ENCODE peak calls at places on chromosomes 2 and 18, in four cellular contexts. One of them, this sample, is unnamed.

GRCh38 chr2:95305341-95306058 is 8.4 kb downstream of the KCNIP3 start:
- DNase-seq in frontal cortex: no peak
- DNase-seq in dorsolateral prefrontal cortex: no peak
- DNase-seq in GM12878: no peak
- DNase-seq in this sample: no peak

GRCh38 chr2:132373391-132374135 is 43.0 kb upstream of the GPR39 start:
- DNase-seq in dorsolateral prefrontal cortex: no peak
- DNase-seq in GM12878: no peak
- DNase-seq in frontal cortex: no peak
- DNase-seq in this sample: no peak

GRCh38 chr2:192828947-192829346 is 634.2 kb upstream of the TMEFF2 start:
- DNase-seq in GM12878: no peak
- DNase-seq in frontal cortex: no peak
- DNase-seq in dorsolateral prefrontal cortex: no peak
- DNase-seq in this sample: peak; percentile 13

GRCh38 chr18:33577688-33578370 is at the start of gene ASXL3:
- DNase-seq in dorsolateral prefrontal cortex: peak; percentile 50
- DNase-seq in GM12878: no peak
- DNase-seq in frontal cortex: no peak
- DNase-seq in this sample: peak; percentile 55

GRCh38 chr2:111669928-111670695 is 213.9 kb downstream of the ANAPC1 start:
- DNase-seq in GM12878: no peak
- DNase-seq in dorsolateral prefrontal cortex: no peak
- DNase-seq in frontal cortex: no peak
- DNase-seq in this sample: no peak

GRCh38 chr2:157830696-157831570 is 45.2 kb downstream of the ACVR1 start:
- DNase-seq in GM12878: no peak
- DNase-seq in dorsolateral prefrontal cortex: no peak
- DNase-seq in frontal cortex: no peak
- DNase-seq in this sample: peak; percentile 61

GRCh38 chr2:117942958-117943672 is 70.8 kb downstream of the CCDC93 start:
- DNase-seq in GM12878: no peak
- DNase-seq in dorsolateral prefrontal cortex: no peak
- DNase-seq in frontal cortex: no peak
- DNase-seq in this sample: no peak

GRCh38 chr18:25736516-25736915 is 353.9 kb downstream of the SS18 start:
- DNase-seq in GM12878: no peak
- DNase-seq in frontal cortex: no peak
- DNase-seq in dorsolateral prefrontal cortex: no peak
- DNase-seq in this sample: no peak

GRCh38 chr2:74147729-74148456 is at the start of gene BOLA3:
- DNase-seq in GM12878: peak; percentile 32
- DNase-seq in frontal cortex: peak; percentile 93
- DNase-seq in dorsolateral prefrontal cortex: peak; percentile 76
- DNase-seq in this sample: peak; percentile 88

GRCh38 chr2:182049330-182049729 is 63.7 kb downstream of the PPP1R1C start:
- DNase-seq in frontal cortex: no peak
- DNase-seq in dorsolateral prefrontal cortex: no peak
- DNase-seq in GM12878: no peak
- DNase-seq in this sample: no peak

GRCh38 chr2:64524604-64525322 is 635 bp downstream of the AFTPH start:
- DNase-seq in frontal cortex: no peak
- DNase-seq in GM12878: no peak
- DNase-seq in dorsolateral prefrontal cortex: no peak
- DNase-seq in this sample: no peak

GRCh38 chr2:166550923-166551322 is 56.9 kb upstream of the SCN7A start:
- DNase-seq in GM12878: no peak
- DNase-seq in dorsolateral prefrontal cortex: no peak
- DNase-seq in frontal cortex: no peak
- DNase-seq in this sample: no peak

GRCh38 chr2:111222204-111222866 is 101.6 kb downstream of the BCL2L11 start:
- DNase-seq in GM12878: no peak
- DNase-seq in dorsolateral prefrontal cortex: no peak
- DNase-seq in frontal cortex: no peak
- DNase-seq in this sample: no peak

GRCh38 chr2:36560726-36561125 is 37.2 kb downstream of the FEZ2 start:
- DNase-seq in dorsolateral prefrontal cortex: no peak
- DNase-seq in frontal cortex: no peak
- DNase-seq in GM12878: no peak
- DNase-seq in this sample: no peak

GRCh38 chr18:49234984-49235383 is 225.5 kb downstream of the DYM start:
- DNase-seq in frontal cortex: no peak
- DNase-seq in GM12878: no peak
- DNase-seq in dorsolateral prefrontal cortex: no peak
- DNase-seq in this sample: no peak

GRCh38 chr2:204794624-204795023 is 249.3 kb downstream of the PARD3B start:
- DNase-seq in frontal cortex: no peak
- DNase-seq in GM12878: no peak
- DNase-seq in dorsolateral prefrontal cortex: no peak
- DNase-seq in this sample: no peak

GRCh38 chr2:49490710-49491109 is 336.4 kb upstream of the FSHR start:
- DNase-seq in frontal cortex: no peak
- DNase-seq in dorsolateral prefrontal cortex: no peak
- DNase-seq in GM12878: no peak
- DNase-seq in this sample: no peak

GRCh38 chr2:231803739-231804138 is 17.5 kb downstream of the COPS7B start:
- DNase-seq in GM12878: no peak
- DNase-seq in dorsolateral prefrontal cortex: no peak
- DNase-seq in frontal cortex: no peak
- DNase-seq in this sample: no peak

GRCh38 chr2:41967426-41968181 is 80.2 kb upstream of the PKDCC start:
- DNase-seq in GM12878: no peak
- DNase-seq in dorsolateral prefrontal cortex: peak; percentile 34
- DNase-seq in frontal cortex: no peak
- DNase-seq in this sample: no peak

GRCh38 chr2:152406119-152406835 is 71.3 kb downstream of the FMNL2 start:
- DNase-seq in frontal cortex: no peak
- DNase-seq in dorsolateral prefrontal cortex: no peak
- DNase-seq in GM12878: no peak
- DNase-seq in this sample: no peak

GRCh38 chr2:14524803-14525080 is 107.8 kb upstream of the LRATD1 start:
- DNase-seq in frontal cortex: no peak
- DNase-seq in GM12878: no peak
- DNase-seq in dorsolateral prefrontal cortex: no peak
- DNase-seq in this sample: no peak

GRCh38 chr2:157261199-157261782 is 3.8 kb downstream of the GALNT5 start:
- DNase-seq in dorsolateral prefrontal cortex: no peak
- DNase-seq in frontal cortex: no peak
- DNase-seq in GM12878: no peak
- DNase-seq in this sample: no peak

GRCh38 chr2:237025090-237025865 is 60.4 kb upstream of the COPS8 start:
- DNase-seq in GM12878: no peak
- DNase-seq in dorsolateral prefrontal cortex: no peak
- DNase-seq in frontal cortex: no peak
- DNase-seq in this sample: no peak

This sample was measured in head of caudate nucleus.